ENCODE peak calls at places on chromosomes 13 and 19, in nine cellular contexts. P is smooth muscle cell of the brain vasculature, O is NCI-H1092 treated with DMSO at 0.1 percent for 48 hours, V is iris pigment epithelial cell, U is bronchial epithelial cell, A is stomach, S is T follicular helper cell, M is GM13977, R is type B pancreatic cell. B is an unnamed sample.

GRCh38 chr13:76656496-76656895 is 229.7 kb downstream of the KCTD12 start:
- DNase-seq in P (no peak), A (no peak), U (no peak), V (no peak), S (no peak), M (no peak), O (no peak), R (no peak), B (no peak)

GRCh38 chr13:74219571-74219970 is 85.4 kb upstream of the KLF12 start:
- DNase-seq in M (no peak), V (peak), O (no peak), U (no peak), P (no peak), S (no peak), R (no peak), A (no peak), B (no peak)

GRCh38 chr19:5693195-5694166 is 3.4 kb downstream of the RPL36 start:
- DNase-seq in P (no peak), O (no peak), R (no peak), M (no peak), U (no peak), S (no peak), V (no peak), A (no peak), B (no peak)

GRCh38 chr19:18967358-18968146 is 26.5 kb upstream of the HOMER3 start:
- DNase-seq in P (no peak), A (peak), M (no peak), S (no peak), U (peak), V (peak), O (no peak), R (no peak), B (no peak)

GRCh38 chr13:85661639-85662038 is 137.6 kb downstream of the SLITRK6 start:
- DNase-seq in A (no peak), R (no peak), P (no peak), U (no peak), O (no peak), M (no peak), S (no peak), V (no peak), B (no peak)

GRCh38 chr19:8926341-8926740 is 83.9 kb downstream of the MUC16 start:
- DNase-seq in A (no peak), O (no peak), V (no peak), P (no peak), R (no peak), U (no peak), M (no peak), S (no peak), B (no peak)

GRCh38 chr13:34817246-34817645 is 124.8 kb upstream of the NBEA start:
- DNase-seq in V (no peak), A (no peak), M (no peak), O (no peak), S (no peak), P (no peak), R (no peak), U (no peak), B (no peak)

GRCh38 chr13:79779761-79780160 is 298.8 kb downstream of the NDFIP2 start:
- DNase-seq in V (peak), S (no peak), M (no peak), O (no peak), A (no peak), U (peak), P (no peak), R (no peak), B (no peak)

GRCh38 chr19:43552616-43553015 is 19.6 kb downstream of the ZNF575 start:
- DNase-seq in O (no peak), V (no peak), S (no peak), P (no peak), M (no peak), U (no peak), A (no peak), R (no peak), B (no peak)

GRCh38 chr19:46386151-46386550 is 27.2 kb downstream of the CCDC8 start:
- DNase-seq in P (no peak), V (no peak), O (no peak), R (no peak), A (no peak), M (no peak), U (no peak), S (no peak), B (no peak)

GRCh38 chr19:29978139-29978538 is 36.1 kb downstream of the URI1 start:
- DNase-seq in R (no peak), P (no peak), A (no peak), O (no peak), M (peak), U (no peak), S (no peak), V (no peak), B (peak)

GRCh38 chr19:35509018-35509652 is 4.3 kb downstream of the DMKN start:
- DNase-seq in V (no peak), P (no peak), R (no peak), U (peak), M (peak), O (no peak), S (no peak), A (peak), B (peak)